ENCODE peak calls at places on chromosomes 5 and 9, in five cellular contexts. M is lower leg skin; T is stimulated activated CD4-positive, alpha-beta T cell treated with anti-CD3 and anti-CD28 coated beads, Interleukin-15, amount 100 ng/mL, for 48 hours; P is cardiac fibroblast; Z is Calu3. F is an unnamed sample.

GRCh38 chr9:81116340-81117207 is 572.8 kb downstream of the TLE1 start:
- DNase-seq in P (no peak), T (no peak), M (no peak), Z (no peak), F (no peak)

GRCh38 chr5:181181650-181182565 is 23.1 kb downstream of the TRIM7 start:
- DNase-seq in T (no peak), M (peak; percentile 54), Z (peak; percentile 84), P (peak; percentile 80), F (peak; percentile 76)

GRCh38 chr5:180291234-180291940 is 496 bp downstream of the MAPK9 start:
- DNase-seq in P (no peak), M (no peak), T (no peak), Z (peak; percentile 53), F (peak; percentile 34)

GRCh38 chr9:70947519-70947918 is 173.9 kb downstream of the TRPM3 start:
- DNase-seq in M (no peak), Z (no peak), T (no peak), P (no peak), F (no peak)

GRCh38 chr5:151079838-151080619 is 805 bp downstream of the TNIP1 start:
- DNase-seq in Z (peak; percentile 49), M (no peak), T (peak; percentile 46), P (peak; percentile 92), F (peak; percentile 53)

GRCh38 chr5:146040559-146040958 is 64.8 kb downstream of the PLAC8L1 start:
- DNase-seq in M (peak; percentile 37), T (no peak), Z (no peak), P (no peak), F (no peak)

GRCh38 chr5:91058575-91058974 is 324.5 kb downstream of the ARRDC3 start:
- DNase-seq in P (peak; percentile 45), T (no peak), M (no peak), Z (peak; percentile 77), F (no peak)

GRCh38 chr9:137014166-137014565 is 13.9 kb downstream of the ABCA2 start:
- DNase-seq in Z (no peak), M (no peak), P (no peak), T (no peak), F (no peak)

GRCh38 chr5:141958113-141958512 is at the start of gene PCDH12:
- DNase-seq in M (no peak), P (peak; percentile 55), T (no peak), Z (no peak), F (no peak)

GRCh38 chr9:34571180-34571800 is 18.2 kb downstream of the CNTFR start:
- DNase-seq in Z (no peak), P (no peak), T (no peak), M (no peak), F (no peak)

GRCh38 chr5:135551593-135552447 is 16.1 kb upstream of the NEUROG1 start:
- DNase-seq in T (peak; percentile 50), Z (peak; percentile 79), M (peak; percentile 79), P (peak; percentile 84), F (peak; percentile 73)

GRCh38 chr9:93254806-93255519 is 71.0 kb downstream of the WNK2 start:
- DNase-seq in T (no peak), Z (no peak), M (no peak), P (no peak), F (no peak)

GRCh38 chr9:86494644-86495081 is 140.5 kb upstream of the TUT7 start:
- DNase-seq in M (no peak), P (peak; percentile 89), Z (no peak), T (no peak), F (no peak)

GRCh38 chr5:21049900-21050299 is 1061.9 kb upstream of the CDH18 start:
- DNase-seq in Z (no peak), P (no peak), M (no peak), T (no peak), F (no peak)

GRCh38 chr9:89311346-89312153 is 555 bp downstream of the CKS2 start:
- DNase-seq in P (peak; percentile 21), T (no peak), M (no peak), Z (no peak), F (peak; percentile 14)

GRCh38 chr5:143782588-143783386 is 29.2 kb upstream of the HMHB1 start:
- DNase-seq in Z (no peak), P (no peak), M (no peak), T (no peak), F (no peak)

GRCh38 chr9:134698587-134699342 is 57.2 kb downstream of the COL5A1 start:
- DNase-seq in P (peak; percentile 61), T (peak; percentile 47), M (no peak), Z (peak; percentile 60), F (peak; percentile 15)

GRCh38 chr5:21791304-21791703 is 1061.8 kb downstream of the CDH12 start:
- DNase-seq in Z (no peak), T (no peak), P (peak; percentile 32), M (no peak), F (no peak)

GRCh38 chr5:178870411-178870810 is 10.7 kb downstream of the ZNF354B start:
- DNase-seq in T (no peak), Z (no peak), P (no peak), M (no peak), F (no peak)

GRCh38 chr9:133199648-133200321 is 9.3 kb downstream of the OBP2B start:
- DNase-seq in P (peak; percentile 4), T (peak; percentile 47), Z (no peak), M (no peak), F (peak; percentile 84)

GRCh38 chr9:93597871-93598646 is 21.7 kb downstream of the PHF2 start:
- DNase-seq in T (no peak), M (no peak), P (no peak), Z (no peak), F (no peak)

GRCh38 chr5:59186623-59187022 is 603.7 kb downstream of the RAB3C start:
- DNase-seq in M (no peak), P (no peak), T (no peak), Z (no peak), F (no peak)

GRCh38 chr5:81912933-81913332 is 58.9 kb upstream of the ATG10 start:
- DNase-seq in T (no peak), M (no peak), Z (no peak), P (no peak), F (no peak)